ENCODE peak calls at places on chromosomes 5 and 9, in five cellular contexts. I is ELR, F is AG09309, K is dorsolateral prefrontal cortex, Y is WERI-Rb-1. E is an unnamed sample.

GRCh38 chr5:9644630-9645029 is 14.5 kb upstream of the TAS2R1 start:
- DNase-seq in I (peak; percentile 67), F (no peak), K (no peak), Y (no peak), E (no peak)

GRCh38 chr5:138620661-138621224 is 45.5 kb upstream of the HSPA9 start:
- DNase-seq in I (no peak), F (no peak), K (no peak), Y (no peak), E (no peak)

GRCh38 chr5:142215915-142216681 is 107.5 kb downstream of the NDFIP1 start:
- DNase-seq in I (peak; percentile 99), F (peak; percentile 97), K (no peak), Y (no peak), E (peak; percentile 10)

GRCh38 chr5:2038337-2039179 is 155.8 kb upstream of the IRX4 start:
- DNase-seq in I (peak; percentile 12), F (no peak), K (peak; percentile 53), Y (peak; percentile 76), E (peak; percentile 47)

GRCh38 chr5:74433255-74434123 is 207.0 kb downstream of the ENC1 start:
- DNase-seq in I (peak; percentile 42), F (peak; percentile 5), K (no peak), Y (no peak), E (no peak)

GRCh38 chr5:142246263-142246662 is 78.6 kb downstream of the SPRY4 start:
- DNase-seq in I (peak; percentile 79), F (peak; percentile 71), K (no peak), Y (no peak), E (no peak)

GRCh38 chr5:132495063-132495671 is 4.6 kb upstream of the IRF1 start:
- DNase-seq in I (no peak), F (no peak), K (no peak), Y (no peak), E (peak; percentile 32)

GRCh38 chr9:99948896-99949295 is 42.4 kb downstream of the STX17 start:
- DNase-seq in I (no peak), F (no peak), K (no peak), Y (no peak), E (no peak)

GRCh38 chr5:13378073-13378472 is 566.4 kb downstream of the DNAH5 start:
- DNase-seq in I (no peak), F (peak; percentile 3), K (no peak), Y (no peak), E (no peak)